ENCODE peak calls at places on chromosome 4, in four cellular contexts. Z, N, U and Q are unnamed samples.

GRCh38 chr4:180058731-180059215 is 2184.4 kb upstream of the TENM3 start:
- DNase-seq in Z (peak), N (no peak), U (peak), Q (no peak)

GRCh38 chr4:140595065-140595464 is 26.3 kb upstream of the UCP1 start:
- DNase-seq in Z (peak), N (no peak), U (peak), Q (peak)

GRCh38 chr4:147825451-147826287 is 93.8 kb downstream of the ARHGAP10 start:
- DNase-seq in Z (peak), N (no peak), U (no peak), Q (no peak)

GRCh38 chr4:10223782-10224181 is 107.2 kb upstream of the WDR1 start:
- DNase-seq in Z (no peak), N (no peak), U (no peak), Q (no peak)

GRCh38 chr4:17599826-17600225 is 14.6 kb upstream of the MED28 start:
- DNase-seq in Z (no peak), N (no peak), U (no peak), Q (no peak)

GRCh38 chr4:184775854-184776555 is 42.1 kb upstream of the CENPU start:
- DNase-seq in Z (no peak), N (no peak), U (no peak), Q (no peak)

GRCh38 chr4:163344147-163345050 is 707 bp downstream of the NPY5R start:
- DNase-seq in Z (peak), N (no peak), U (no peak), Q (no peak)

GRCh38 chr4:48778431-48779094 is 1.5 kb downstream of the FRYL start:
- DNase-seq in Z (no peak), N (no peak), U (peak), Q (no peak)

GRCh38 chr4:78057600-78058560 is 757 bp downstream of the FRAS1 start:
- DNase-seq in Z (peak), N (peak), U (peak), Q (peak)

GRCh38 chr4:40550900-40551546 is 78.6 kb downstream of the RBM47 start:
- DNase-seq in Z (no peak), N (peak), U (peak), Q (peak)

GRCh38 chr4:98932539-98932938 is 3.6 kb upstream of the EIF4E start:
- DNase-seq in Z (no peak), N (no peak), U (no peak), Q (peak)